ENCODE peak calls at places on chromosome 10, in seven cellular contexts. One of them, this sample, is unnamed.

GRCh38 chr10:6151087-6151977 is 51.4 kb upstream of the PFKFB3 start:
- DNase-seq in A549: peak
- DNase-seq in GM23338: peak
- DNase-seq in PC-9: no peak
- DNase-seq in fibroblast of lung: peak
- DNase-seq in neural progenitor cell: peak
- DNase-seq in GM23248: peak
- DNase-seq in this sample: peak

GRCh38 chr10:78747366-78747955 is 321.3 kb upstream of the ZMIZ1 start:
- DNase-seq in neural progenitor cell: no peak
- DNase-seq in A549: no peak
- DNase-seq in GM23338: no peak
- DNase-seq in fibroblast of lung: no peak
- DNase-seq in GM23248: no peak
- DNase-seq in PC-9: no peak
- DNase-seq in this sample: no peak

GRCh38 chr10:113425596-113425995 is 127.3 kb upstream of the HABP2 start:
- DNase-seq in GM23248: no peak
- DNase-seq in PC-9: no peak
- DNase-seq in neural progenitor cell: no peak
- DNase-seq in A549: peak
- DNase-seq in fibroblast of lung: no peak
- DNase-seq in GM23338: no peak
- DNase-seq in this sample: no peak

GRCh38 chr10:114489521-114490310 is 85.4 kb upstream of the AFAP1L2 start:
- DNase-seq in fibroblast of lung: peak
- DNase-seq in GM23248: no peak
- DNase-seq in A549: peak
- DNase-seq in GM23338: peak
- DNase-seq in neural progenitor cell: peak
- DNase-seq in PC-9: no peak
- DNase-seq in this sample: peak

GRCh38 chr10:113563306-113564088 is 10.6 kb downstream of the HABP2 start:
- DNase-seq in GM23248: peak
- DNase-seq in A549: peak
- DNase-seq in GM23338: peak
- DNase-seq in PC-9: peak
- DNase-seq in fibroblast of lung: peak
- DNase-seq in neural progenitor cell: peak
- DNase-seq in this sample: peak

GRCh38 chr10:103921750-103922195 is 3.8 kb upstream of the STN1 start:
- DNase-seq in GM23248: peak
- DNase-seq in neural progenitor cell: peak
- DNase-seq in GM23338: peak
- DNase-seq in fibroblast of lung: peak
- DNase-seq in PC-9: no peak
- DNase-seq in A549: peak
- DNase-seq in this sample: peak

GRCh38 chr10:93746844-93747284 is 10.9 kb upstream of the LGI1 start:
- DNase-seq in A549: peak
- DNase-seq in neural progenitor cell: peak
- DNase-seq in fibroblast of lung: peak
- DNase-seq in GM23248: peak
- DNase-seq in GM23338: peak
- DNase-seq in PC-9: peak
- DNase-seq in this sample: peak

GRCh38 chr10:116029826-116030225 is 243.2 kb downstream of the GFRA1 start:
- DNase-seq in neural progenitor cell: no peak
- DNase-seq in fibroblast of lung: no peak
- DNase-seq in GM23338: no peak
- DNase-seq in A549: no peak
- DNase-seq in PC-9: no peak
- DNase-seq in GM23248: no peak
- DNase-seq in this sample: no peak

GRCh38 chr10:59176241-59177030 is at the start of gene PHYHIPL:
- DNase-seq in GM23248: peak
- DNase-seq in GM23338: peak
- DNase-seq in PC-9: no peak
- DNase-seq in neural progenitor cell: peak
- DNase-seq in fibroblast of lung: no peak
- DNase-seq in A549: peak
- DNase-seq in this sample: no peak

GRCh38 chr10:44682516-44682915 is 228.6 kb upstream of the TMEM72 start:
- DNase-seq in A549: no peak
- DNase-seq in fibroblast of lung: no peak
- DNase-seq in neural progenitor cell: no peak
- DNase-seq in GM23248: no peak
- DNase-seq in PC-9: no peak
- DNase-seq in GM23338: peak
- DNase-seq in this sample: no peak

GRCh38 chr10:49272251-49273081 is 26.5 kb upstream of the C10orf71 start:
- DNase-seq in GM23338: no peak
- DNase-seq in GM23248: peak
- DNase-seq in fibroblast of lung: no peak
- DNase-seq in neural progenitor cell: no peak
- DNase-seq in A549: no peak
- DNase-seq in PC-9: no peak
- DNase-seq in this sample: no peak

GRCh38 chr10:104337527-104337984 is 709 bp downstream of the ITPRIP start:
- DNase-seq in fibroblast of lung: peak
- DNase-seq in A549: peak
- DNase-seq in PC-9: no peak
- DNase-seq in GM23248: peak
- DNase-seq in GM23338: peak
- DNase-seq in neural progenitor cell: peak
- DNase-seq in this sample: peak

DNA sequence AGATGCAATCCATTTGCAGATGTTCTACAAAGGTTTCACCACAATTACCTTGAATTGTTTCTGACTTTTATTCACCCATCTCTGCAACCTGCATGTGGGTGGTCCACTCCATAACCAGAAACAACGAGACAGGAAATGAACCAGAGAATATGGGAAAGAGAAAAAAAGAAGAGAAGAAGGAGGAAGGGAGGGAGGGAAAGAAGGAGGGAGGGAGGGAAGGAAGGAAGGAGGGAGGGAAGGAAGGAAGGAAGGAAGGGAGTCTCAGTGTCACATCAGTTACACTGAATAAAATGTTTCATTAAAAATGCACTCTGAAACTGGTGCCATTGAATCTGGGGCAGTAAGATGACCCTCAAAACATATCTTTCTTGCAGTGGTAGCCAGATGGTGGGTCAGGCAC is 301.3 kb upstream of the MGMT start:
- DNase-seq in neural progenitor cell: no peak
- DNase-seq in GM23338: no peak
- DNase-seq in A549: no peak
- DNase-seq in fibroblast of lung: no peak
- DNase-seq in PC-9: no peak
- DNase-seq in GM23248: no peak
- DNase-seq in this sample: no peak
- H3K4me2 ChIP-seq in neural progenitor cell: no peak
- H3K4me2 ChIP-seq in GM23338: no peak
- H3K4me2 ChIP-seq in A549: no peak
- H3K4me2 ChIP-seq in fibroblast of lung: no peak
- H3K4me2 ChIP-seq in PC-9: no peak
- H3K4me2 ChIP-seq in GM23248: no peak
- H3K4me2 ChIP-seq in this sample: no peak

GRCh38 chr10:109464949-109465348 is 458.4 kb downstream of the XPNPEP1 start:
- DNase-seq in PC-9: no peak
- DNase-seq in GM23248: no peak
- DNase-seq in neural progenitor cell: no peak
- DNase-seq in fibroblast of lung: no peak
- DNase-seq in A549: no peak
- DNase-seq in GM23338: no peak
- DNase-seq in this sample: no peak
- H3K27ac ChIP-seq in PC-9: no peak
- H3K27ac ChIP-seq in GM23248: no peak
- H3K27ac ChIP-seq in neural progenitor cell: no peak
- H3K27ac ChIP-seq in fibroblast of lung: no peak
- H3K27ac ChIP-seq in A549: no peak
- H3K27ac ChIP-seq in GM23338: no peak
- H3K27ac ChIP-seq in this sample: no peak

GRCh38 chr10:75236178-75236825 is 545 bp upstream of the COMTD1 start:
- DNase-seq in PC-9: no peak
- DNase-seq in A549: no peak
- DNase-seq in fibroblast of lung: no peak
- DNase-seq in GM23338: no peak
- DNase-seq in neural progenitor cell: no peak
- DNase-seq in GM23248: no peak
- DNase-seq in this sample: no peak
- H3K4me2 ChIP-seq in PC-9: peak
- H3K4me2 ChIP-seq in A549: peak
- H3K4me2 ChIP-seq in fibroblast of lung: no peak
- H3K4me2 ChIP-seq in GM23338: peak
- H3K4me2 ChIP-seq in neural progenitor cell: no peak
- H3K4me2 ChIP-seq in GM23248: peak
- H3K4me2 ChIP-seq in this sample: peak

GRCh38 chr10:86535057-86535882 is 13.7 kb upstream of the WAPL start:
- DNase-seq in GM23248: peak
- DNase-seq in neural progenitor cell: peak
- DNase-seq in fibroblast of lung: peak
- DNase-seq in A549: peak
- DNase-seq in GM23338: peak
- DNase-seq in PC-9: peak
- DNase-seq in this sample: no peak
- H3K27ac ChIP-seq in GM23248: no peak
- H3K27ac ChIP-seq in neural progenitor cell: no peak
- H3K27ac ChIP-seq in fibroblast of lung: no peak
- H3K27ac ChIP-seq in A549: peak
- H3K27ac ChIP-seq in GM23338: peak
- H3K27ac ChIP-seq in PC-9: no peak
- H3K27ac ChIP-seq in this sample: no peak

GRCh38 chr10:71731791-71732190 is 12.2 kb upstream of the C10orf105 start:
- DNase-seq in GM23338: no peak
- DNase-seq in PC-9: no peak
- DNase-seq in neural progenitor cell: no peak
- DNase-seq in A549: no peak
- DNase-seq in GM23248: no peak
- DNase-seq in fibroblast of lung: no peak
- DNase-seq in this sample: no peak
- H3K4me2 ChIP-seq in GM23338: no peak
- H3K4me2 ChIP-seq in PC-9: no peak
- H3K4me2 ChIP-seq in neural progenitor cell: no peak
- H3K4me2 ChIP-seq in A549: no peak
- H3K4me2 ChIP-seq in GM23248: no peak
- H3K4me2 ChIP-seq in fibroblast of lung: no peak
- H3K4me2 ChIP-seq in this sample: no peak

GRCh38 chr10:485776-486572 is 203.5 kb downstream of the DIP2C start:
- DNase-seq in PC-9: no peak
- DNase-seq in GM23338: no peak
- DNase-seq in fibroblast of lung: no peak
- DNase-seq in GM23248: peak
- DNase-seq in neural progenitor cell: no peak
- DNase-seq in A549: no peak
- DNase-seq in this sample: no peak

GRCh38 chr10:484441-484924 is 205.0 kb downstream of the DIP2C start:
- DNase-seq in PC-9: no peak
- DNase-seq in neural progenitor cell: peak
- DNase-seq in fibroblast of lung: peak
- DNase-seq in GM23248: peak
- DNase-seq in A549: no peak
- DNase-seq in GM23338: no peak
- DNase-seq in this sample: peak

GRCh38 chr10:483266-483665 is 206.2 kb downstream of the DIP2C start:
- DNase-seq in GM23338: no peak
- DNase-seq in fibroblast of lung: no peak
- DNase-seq in PC-9: no peak
- DNase-seq in GM23248: no peak
- DNase-seq in neural progenitor cell: no peak
- DNase-seq in A549: no peak
- DNase-seq in this sample: no peak

GRCh38 chr10:486668-487067 is 202.8 kb downstream of the DIP2C start:
- DNase-seq in neural progenitor cell: no peak
- DNase-seq in A549: no peak
- DNase-seq in PC-9: no peak
- DNase-seq in fibroblast of lung: no peak
- DNase-seq in GM23338: no peak
- DNase-seq in GM23248: no peak
- DNase-seq in this sample: no peak

DNA sequence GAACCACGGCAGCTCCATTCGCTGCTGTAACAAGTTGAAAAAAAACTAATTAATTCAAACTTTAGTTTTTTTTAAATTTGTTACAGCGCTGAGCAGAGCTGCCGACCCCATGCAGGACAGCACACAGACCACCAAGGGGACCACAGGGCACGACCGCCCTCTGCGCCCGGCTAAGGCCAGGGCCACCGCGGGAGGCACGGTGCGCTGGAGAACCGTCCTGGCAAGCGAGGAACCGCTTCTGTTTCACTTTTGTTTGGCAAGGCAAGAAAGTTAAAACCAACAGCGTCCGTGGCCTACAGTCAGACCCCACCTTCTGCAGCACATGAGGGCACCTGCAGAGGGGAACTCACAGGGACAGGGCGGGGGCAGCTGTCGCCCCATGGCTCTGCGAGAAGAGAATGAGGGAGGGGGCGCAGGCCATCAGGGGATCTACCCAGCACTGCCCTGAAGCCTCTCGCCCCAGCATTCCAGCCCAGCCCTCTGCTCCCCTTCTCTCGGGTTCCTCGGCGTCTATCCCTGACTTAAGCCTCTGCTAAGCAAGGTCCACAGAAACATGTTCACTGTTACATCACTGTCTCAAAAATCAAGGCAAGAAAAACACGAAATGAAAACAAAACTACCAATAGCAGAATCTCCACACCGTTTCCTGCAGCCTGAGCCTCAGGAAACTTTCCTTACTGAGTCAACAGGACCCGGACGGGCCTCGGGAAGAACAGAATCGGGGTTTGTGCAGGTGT is 204.4 kb downstream of the DIP2C start:
- DNase-seq in neural progenitor cell: no peak
- DNase-seq in PC-9: no peak
- DNase-seq in fibroblast of lung: no peak
- DNase-seq in A549: no peak
- DNase-seq in GM23338: no peak
- DNase-seq in GM23248: peak
- DNase-seq in this sample: no peak
- H3K27ac ChIP-seq in neural progenitor cell: no peak
- H3K27ac ChIP-seq in PC-9: no peak
- H3K27ac ChIP-seq in fibroblast of lung: no peak
- H3K27ac ChIP-seq in A549: peak
- H3K27ac ChIP-seq in GM23338: no peak
- H3K27ac ChIP-seq in GM23248: peak
- H3K27ac ChIP-seq in this sample: no peak

This sample was measured in OCI-LY7.